ENCODE peak calls at places on chromosome 21, in ten cellular contexts. F is upper lobe of left lung, Z is A549, N is tibial nerve, L is transverse colon, Q is ovary, R is K562, P is esophagus muscularis mucosa, I is GM12878, A is sigmoid colon. E is an unnamed sample. For H3K4me1, the result is how much of the 10 kb centered on the place peaks cover.

GRCh38 chr21:15379776-15380175 is 315.0 kb upstream of the NRIP1 start:
- DNase-seq in F (no peak), Z (no peak), N (no peak), L (no peak), Q (no peak), R (no peak), P (no peak), I (no peak), A (no peak), E (no peak)

GRCh38 chr21:46428987-46429710 is 29.5 kb upstream of the DIP2A start:
- DNase-seq in F (no peak), Z (no peak), N (no peak), L (no peak), Q (no peak), R (no peak), P (no peak), I (no peak), A (no peak), E (no peak)

GRCh38 chr21:30320215-30320614 is at the start of gene KRTAP26-1:
- DNase-seq in F (no peak), Z (no peak), N (no peak), L (no peak), Q (no peak), R (no peak), P (no peak), I (no peak), A (no peak), E (no peak)

GRCh38 chr21:35168702-35169101 is 119.6 kb upstream of the RUNX1 start:
- DNase-seq in F (no peak), Z (no peak), N (no peak), L (no peak), Q (no peak), R (no peak), P (no peak), I (no peak), A (no peak), E (no peak)

GRCh38 chr21:41895643-41896493 is 16.7 kb upstream of the PRDM15 start:
- DNase-seq in F (no peak), Z (no peak), N (no peak), L (peak), Q (no peak), R (peak), P (no peak), I (no peak), A (peak), E (no peak)

GRCh38 chr21:36788116-36788515 is 89.2 kb downstream of the SIM2 start:
- DNase-seq in F (peak), Z (peak), N (no peak), L (peak), Q (no peak), R (no peak), P (no peak), I (no peak), A (no peak), E (peak)

GRCh38 chr21:41600556-41600955 is 92.6 kb upstream of the TMPRSS2 start:
- DNase-seq in F (no peak), Z (no peak), N (no peak), L (no peak), Q (no peak), R (no peak), P (no peak), I (no peak), A (peak), E (no peak)

GRCh38 chr21:40351006-40351405 is 483.8 kb downstream of the PCP4 start:
- DNase-seq in F (no peak), Z (no peak), N (no peak), L (no peak), Q (no peak), R (no peak), P (no peak), I (no peak), A (no peak), E (no peak)

GRCh38 chr21:26194811-26195251 is 24.3 kb upstream of the APP start:
- DNase-seq in F (no peak), Z (no peak), N (no peak), L (no peak), Q (no peak), R (no peak), P (no peak), I (no peak), A (no peak), E (no peak)

GRCh38 chr21:35981514-35982070 is 78.7 kb downstream of the SETD4 start:
- DNase-seq in F (no peak), Z (no peak), N (no peak), L (no peak), Q (no peak), R (no peak), P (no peak), I (no peak), A (no peak), E (no peak)

GRCh38 chr21:16315223-16315622 is 585.4 kb downstream of the USP25 start:
- DNase-seq in F (no peak), Z (no peak), N (no peak), L (no peak), Q (no peak), R (no peak), P (no peak), I (no peak), A (no peak), E (no peak)

GRCh38 chr21:35401476-35401875 is 352.4 kb upstream of the RUNX1 start:
- DNase-seq in F (no peak), Z (no peak), N (no peak), L (no peak), Q (no peak), R (no peak), P (no peak), I (no peak), A (no peak), E (no peak)

GRCh38 chr21:38770660-38771059 is 35.1 kb upstream of the ETS2 start:
- DNase-seq in F (no peak), Z (no peak), N (no peak), L (no peak), Q (no peak), R (no peak), P (no peak), I (no peak), A (no peak), E (no peak)

GRCh38 chr21:37712204-37712934 is 203.9 kb downstream of the KCNJ6 start:
- DNase-seq in F (no peak), Z (peak), N (peak), L (peak), Q (peak), R (peak), P (no peak), I (no peak), A (no peak), E (peak)

GRCh38 chr21:20523191-20523590 is 475.0 kb upstream of the NCAM2 start:
- DNase-seq in F (no peak), Z (no peak), N (no peak), L (no peak), Q (no peak), R (no peak), P (no peak), I (no peak), A (no peak), E (no peak)

GRCh38 chr21:34874689-34875513 is 174.2 kb downstream of the RUNX1 start:
- DNase-seq in F (no peak), Z (no peak), N (no peak), L (no peak), Q (no peak), R (no peak), P (no peak), I (no peak), A (no peak), E (no peak)

GRCh38 chr21:18147678-18148077 is 97.0 kb upstream of the CHODL start:
- DNase-seq in F (no peak), Z (no peak), N (no peak), L (no peak), Q (no peak), R (no peak), P (no peak), I (no peak), A (no peak), E (no peak)

GRCh38 chr21:25961042-25961441 is 209.5 kb downstream of the APP start:
- DNase-seq in F (no peak), Z (no peak), N (no peak), L (no peak), Q (no peak), R (no peak), P (no peak), I (no peak), A (no peak), E (no peak)

GRCh38 chr21:26148071-26148470 is 22.5 kb downstream of the APP start:
- DNase-seq in F (no peak), Z (peak), N (no peak), L (no peak), Q (no peak), R (no peak), P (no peak), I (no peak), A (no peak), E (no peak)

GRCh38 chr21:42578761-42579415 is 65.2 kb downstream of the SLC37A1 start:
- DNase-seq in F (peak), Z (no peak), N (no peak), L (peak), Q (no peak), R (no peak), P (no peak), I (no peak), A (peak), E (no peak)

GRCh38 chr21:36989699-36990507 is 16.6 kb upstream of the RIPPLY3 start:
- DNase-seq in F (peak), Z (peak), N (peak), L (peak), Q (peak), R (peak), P (peak), I (peak), A (peak), E (peak)

GRCh38 chr21:28731700-28732321 is 260.9 kb downstream of the LTN1 start:
- DNase-seq in F (no peak), Z (no peak), N (no peak), L (no peak), Q (no peak), R (no peak), P (no peak), I (no peak), A (no peak), E (no peak)

GRCh38 chr21:20875741-20876140 is 122.5 kb upstream of the NCAM2 start:
- DNase-seq in F (no peak), Z (no peak), N (no peak), L (no peak), Q (no peak), R (no peak), P (no peak), I (no peak), A (no peak), E (no peak)

GRCh38 chr21:40952551-40953330 is 105.8 kb upstream of the DSCAM start:
- DNase-seq in F (no peak), Z (no peak), N (no peak), L (no peak), Q (no peak), R (no peak), P (peak), I (no peak), A (no peak), E (no peak)

GRCh38 chr21:46552274-46552673 is 52.6 kb downstream of the S100B start:
- DNase-seq in F (no peak), Z (no peak), N (no peak), L (no peak), Q (no peak), R (no peak), P (no peak), I (no peak), A (peak), E (no peak)

GRCh38 chr21:42683371-42684108 is 30.1 kb downstream of the PDE9A start:
- DNase-seq in F (peak), Z (no peak), N (no peak), L (no peak), Q (no peak), R (no peak), P (no peak), I (no peak), A (no peak), E (no peak)

GRCh38 chr21:19507682-19508260 is 1104.2 kb upstream of the TMPRSS15 start:
- DNase-seq in F (no peak), Z (peak), N (no peak), L (no peak), Q (no peak), R (peak), P (no peak), I (no peak), A (no peak), E (no peak)

GRCh38 chr21:39366563-39366962 is 17.7 kb upstream of the HMGN1 start:
- DNase-seq in F (no peak), Z (no peak), N (no peak), L (no peak), Q (no peak), R (no peak), P (no peak), I (no peak), A (no peak), E (no peak)

GRCh38 chr21:35370071-35370470 is 321.0 kb upstream of the RUNX1 start:
- DNase-seq in F (no peak), Z (no peak), N (no peak), L (no peak), Q (no peak), R (no peak), P (no peak), I (no peak), A (no peak), E (no peak)

GRCh38 chr21:38351176-38351959 is 94.6 kb downstream of the KCNJ15 start:
- DNase-seq in F (peak), Z (no peak), N (no peak), L (no peak), Q (no peak), R (no peak), P (no peak), I (no peak), A (no peak), E (no peak)

GRCh38 chr21:41612674-41613250 is 104.8 kb upstream of the TMPRSS2 start:
- DNase-seq in F (peak), Z (peak), N (peak), L (peak), Q (peak), R (peak), P (peak), I (no peak), A (peak), E (peak)

GRCh38 chr21:42262826-42263225 is 43.9 kb downstream of the ABCG1 start:
- DNase-seq in F (peak), Z (peak), N (no peak), L (peak), Q (peak), R (no peak), P (no peak), I (no peak), A (peak), E (peak)

GRCh38 chr21:31500071-31500470 is 156.0 kb upstream of the TIAM1 start:
- DNase-seq in F (no peak), Z (no peak), N (no peak), L (no peak), Q (no peak), R (no peak), P (no peak), I (no peak), A (no peak), E (no peak)

GRCh38 chr21:31500976-31501375 is 156.9 kb upstream of the TIAM1 start:
- DNase-seq in F (no peak), Z (no peak), N (no peak), L (no peak), Q (no peak), R (no peak), P (no peak), I (no peak), A (no peak), E (no peak)

GRCh38 chr21:31501921-31502320 is 157.6 kb upstream of the SOD1 start:
- DNase-seq in F (no peak), Z (no peak), N (no peak), L (no peak), Q (no peak), R (no peak), P (no peak), I (no peak), A (no peak), E (no peak)

GRCh38 chr21:31498985-31499384 is 154.9 kb upstream of the TIAM1 start:
- DNase-seq in F (no peak), Z (no peak), N (no peak), L (no peak), Q (no peak), R (no peak), P (no peak), I (no peak), A (no peak), E (no peak)

DNA sequence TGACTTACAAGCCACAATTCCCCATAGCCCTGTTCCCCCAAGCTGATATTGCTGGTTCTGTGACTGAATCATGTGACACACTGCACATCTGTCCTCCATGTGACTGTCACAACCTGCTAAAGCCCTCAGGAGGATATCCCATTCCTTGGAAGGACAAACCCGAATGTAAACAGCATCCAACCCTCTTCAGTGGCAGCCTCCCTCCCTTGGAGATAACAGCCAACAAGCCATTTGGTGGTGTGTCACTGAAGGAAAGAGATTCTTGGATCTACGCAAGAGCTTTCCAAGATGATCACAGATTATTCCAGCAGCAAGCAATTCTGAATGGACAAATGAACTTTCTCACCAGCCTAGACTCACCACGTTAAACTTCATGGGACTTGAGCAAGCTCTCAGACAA is 153.9 kb upstream of the TIAM1 start:
- DNase-seq in F (no peak), Z (no peak), N (no peak), L (no peak), Q (no peak), R (no peak), P (no peak), I (no peak), A (no peak), E (no peak)
- TF ChIP-seq POLR2A in F (no peak), Z (no peak), N (no peak), L (no peak), Q (no peak), R (no peak), P (no peak), I (no peak), A (no peak), E (no peak)

GRCh38 chr21:33114276-33114675 is 44.3 kb downstream of the OLIG1 start:
- DNase-seq in F (no peak), Z (no peak), N (no peak), L (no peak), Q (no peak), R (no peak), P (no peak), I (no peak), A (peak), E (no peak)
- H3K4me1 ChIP-seq in F (under half), Z (under half), N (under half), L (under half), Q (under half), R (under half), P (under half), I (under half), A (under half), E (under half)

GRCh38 chr21:27528697-27529096 is 561.8 kb upstream of the ADAMTS5 start:
- DNase-seq in F (no peak), Z (no peak), N (no peak), L (no peak), Q (no peak), R (no peak), P (no peak), I (no peak), A (no peak), E (no peak)
- TF ChIP-seq EP300 in F (no peak), Z (no peak), N (no peak), L (no peak), Q (no peak), R (no peak), P (no peak), I (no peak), A (no peak), E (no peak)

DNA sequence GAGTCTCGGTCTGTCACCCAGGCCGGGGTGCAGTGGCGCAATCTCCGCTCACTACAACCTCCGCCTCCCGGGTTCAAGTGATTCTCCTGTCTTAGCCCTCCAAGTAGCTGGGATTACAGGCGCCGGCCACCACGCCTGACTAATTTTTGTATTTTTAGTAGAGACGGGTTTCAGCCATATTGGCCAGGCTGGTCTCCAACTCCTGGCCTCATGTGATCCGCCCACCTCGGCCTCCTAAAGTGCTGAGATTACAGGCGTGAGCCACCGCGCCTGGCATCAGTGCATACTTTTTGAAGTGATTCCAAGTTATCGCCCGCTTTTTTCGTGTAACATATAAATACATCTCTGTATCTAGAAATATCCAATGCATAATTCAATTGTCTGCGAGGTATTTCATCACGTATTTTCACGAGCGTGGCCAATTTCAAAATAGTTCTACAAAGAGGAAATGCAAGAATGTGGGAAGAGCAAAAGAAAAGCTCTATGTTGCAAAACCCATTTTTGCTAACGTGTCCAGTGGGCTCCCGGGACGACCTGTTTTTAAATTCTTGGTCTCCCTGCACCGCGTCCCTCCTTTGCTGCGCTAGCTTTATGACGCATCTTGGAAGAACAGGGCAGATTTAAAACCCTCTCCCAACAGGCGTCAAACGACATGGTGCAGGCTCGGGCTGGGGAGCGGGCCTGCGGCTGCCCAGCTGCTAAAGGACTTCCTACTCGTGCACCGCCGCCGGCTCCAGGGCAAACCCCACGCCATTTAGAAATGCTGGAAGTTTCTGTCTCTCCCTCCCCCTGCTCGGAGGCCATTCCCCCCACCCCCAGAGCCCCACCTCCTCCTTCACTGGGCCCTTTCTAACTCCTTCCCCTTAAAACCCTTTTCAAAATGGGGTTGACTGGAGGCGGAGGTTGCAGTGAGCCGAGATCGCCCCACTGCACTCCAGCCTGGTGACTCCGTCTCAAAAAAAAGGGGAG is 918 bp upstream of the IFNGR2 start:
- DNase-seq in F (peak), Z (no peak), N (peak), L (peak), Q (peak), R (no peak), P (peak), I (no peak), A (peak), E (peak)
- TF ChIP-seq POLR2A in F (no peak), Z (no peak), N (peak), L (peak), Q (no peak), R (no peak), P (peak), I (no peak), A (peak), E (no peak)

GRCh38 chr21:45408271-45408791 is 3.4 kb downstream of the COL18A1 start:
- DNase-seq in F (no peak), Z (no peak), N (no peak), L (no peak), Q (peak), R (no peak), P (no peak), I (no peak), A (peak), E (no peak)
- H3K4me1 ChIP-seq in F (under half), Z (under half), N (under half), L (under half), Q (under half), R (under half), P (half or more), I (under half), A (under half), E (under half)

E was measured in stomach.